ENCODE peak calls at places on chromosomes 12 and 14, in four cellular contexts. One of them, this sample, is unnamed.

GRCh38 chr12:685388-685787 is 22.1 kb upstream of the NINJ2 start:
- DNase-seq in mesendoderm: peak
- DNase-seq in CD4-positive, alpha-beta T cell: peak
- DNase-seq in left cardiac atrium: no peak
- DNase-seq in this sample: peak

GRCh38 chr14:54475911-54476310 is 12.9 kb downstream of the GMFB start:
- DNase-seq in mesendoderm: no peak
- DNase-seq in CD4-positive, alpha-beta T cell: no peak
- DNase-seq in left cardiac atrium: no peak
- DNase-seq in this sample: no peak

GRCh38 chr14:70096866-70097265 is 91.9 kb downstream of the SLC8A3 start:
- DNase-seq in mesendoderm: peak
- DNase-seq in CD4-positive, alpha-beta T cell: no peak
- DNase-seq in left cardiac atrium: no peak
- DNase-seq in this sample: no peak

GRCh38 chr14:102867826-102868580 is 54.5 kb upstream of the AMN start:
- DNase-seq in mesendoderm: no peak
- DNase-seq in CD4-positive, alpha-beta T cell: no peak
- DNase-seq in left cardiac atrium: no peak
- DNase-seq in this sample: no peak

GRCh38 chr12:83145325-83145724 is 458.6 kb downstream of the TMTC2 start:
- DNase-seq in mesendoderm: no peak
- DNase-seq in CD4-positive, alpha-beta T cell: no peak
- DNase-seq in left cardiac atrium: no peak
- DNase-seq in this sample: no peak

GRCh38 chr14:36935976-36936678 is 236.3 kb downstream of the SLC25A21 start:
- DNase-seq in mesendoderm: no peak
- DNase-seq in CD4-positive, alpha-beta T cell: no peak
- DNase-seq in left cardiac atrium: no peak
- DNase-seq in this sample: no peak

GRCh38 chr14:56686416-56686815 is 106.8 kb downstream of the TMEM260 start:
- DNase-seq in mesendoderm: peak
- DNase-seq in CD4-positive, alpha-beta T cell: no peak
- DNase-seq in left cardiac atrium: no peak
- DNase-seq in this sample: peak

GRCh38 chr14:94052662-94053061 is 26.5 kb downstream of the OTUB2 start:
- DNase-seq in mesendoderm: no peak
- DNase-seq in CD4-positive, alpha-beta T cell: no peak
- DNase-seq in left cardiac atrium: no peak
- DNase-seq in this sample: no peak

GRCh38 chr12:114829833-114830232 is 145.9 kb upstream of the TBX3 start:
- DNase-seq in mesendoderm: no peak
- DNase-seq in CD4-positive, alpha-beta T cell: no peak
- DNase-seq in left cardiac atrium: no peak
- DNase-seq in this sample: no peak

GRCh38 chr14:28609228-28609828 is 157.3 kb upstream of the FOXG1 start:
- DNase-seq in mesendoderm: peak
- DNase-seq in CD4-positive, alpha-beta T cell: no peak
- DNase-seq in left cardiac atrium: peak
- DNase-seq in this sample: peak

GRCh38 chr14:59931237-59931636 is 11.3 kb downstream of the LRRC9 start:
- DNase-seq in mesendoderm: no peak
- DNase-seq in CD4-positive, alpha-beta T cell: no peak
- DNase-seq in left cardiac atrium: no peak
- DNase-seq in this sample: no peak

GRCh38 chr14:68199465-68200145 is 380.0 kb downstream of the RAD51B start:
- DNase-seq in mesendoderm: peak
- DNase-seq in CD4-positive, alpha-beta T cell: no peak
- DNase-seq in left cardiac atrium: peak
- DNase-seq in this sample: no peak

GRCh38 chr12:32589165-32589891 is 89.8 kb upstream of the DNM1L start:
- DNase-seq in mesendoderm: no peak
- DNase-seq in CD4-positive, alpha-beta T cell: no peak
- DNase-seq in left cardiac atrium: no peak
- DNase-seq in this sample: no peak

GRCh38 chr12:131901431-131902331 is 7.3 kb downstream of the ULK1 start:
- DNase-seq in mesendoderm: no peak
- DNase-seq in CD4-positive, alpha-beta T cell: no peak
- DNase-seq in left cardiac atrium: peak
- DNase-seq in this sample: no peak

GRCh38 chr14:27506272-27506671 is 908.4 kb upstream of the NOVA1 start:
- DNase-seq in mesendoderm: peak
- DNase-seq in CD4-positive, alpha-beta T cell: no peak
- DNase-seq in left cardiac atrium: no peak
- DNase-seq in this sample: no peak

GRCh38 chr12:50662121-50662480 is 101.8 kb upstream of the ATF1 start:
- DNase-seq in mesendoderm: no peak
- DNase-seq in CD4-positive, alpha-beta T cell: no peak
- DNase-seq in left cardiac atrium: no peak
- DNase-seq in this sample: no peak

GRCh38 chr12:131007031-131007793 is 53.5 kb downstream of the ADGRD1 start:
- DNase-seq in mesendoderm: no peak
- DNase-seq in CD4-positive, alpha-beta T cell: no peak
- DNase-seq in left cardiac atrium: peak
- DNase-seq in this sample: no peak

GRCh38 chr14:32006267-32007110 is 70.6 kb upstream of the ARHGAP5 start:
- DNase-seq in mesendoderm: peak
- DNase-seq in CD4-positive, alpha-beta T cell: no peak
- DNase-seq in left cardiac atrium: no peak
- DNase-seq in this sample: no peak

This sample was measured in NCI-H2171 treated with DMSO at 0.1 percent for 48 hours.